ENCODE peak calls at places on chromosomes 5 and 9, in four cellular contexts. One of them, this sample, is unnamed. For H3K4me1, the result is how much of the 10 kb centered on the place peaks cover.

GRCh38 chr5:2330731-2331130 is 420.7 kb downstream of the IRX2 start:
- DNase-seq in kidney: no peak
- DNase-seq in A549: no peak
- DNase-seq in right lobe of liver: no peak
- DNase-seq in this sample: no peak

GRCh38 chr9:94443039-94443722 is 111.7 kb upstream of the PCAT7 start:
- DNase-seq in A549: no peak
- DNase-seq in kidney: no peak
- DNase-seq in right lobe of liver: no peak
- DNase-seq in this sample: no peak

GRCh38 chr9:114315723-114316363 is 7.1 kb upstream of the ORM1 start:
- DNase-seq in A549: no peak
- DNase-seq in kidney: peak
- DNase-seq in right lobe of liver: peak
- DNase-seq in this sample: no peak

GRCh38 chr5:177476531-177477233 is 3.2 kb upstream of the DBN1 start:
- DNase-seq in A549: no peak
- DNase-seq in kidney: peak
- DNase-seq in right lobe of liver: no peak
- DNase-seq in this sample: peak

GRCh38 chr9:115063058-115063850 is 54.7 kb downstream of the TNC start:
- DNase-seq in right lobe of liver: no peak
- DNase-seq in kidney: no peak
- DNase-seq in A549: no peak
- DNase-seq in this sample: no peak

GRCh38 chr9:105046907-105047651 is 119.1 kb upstream of the ABCA1 start:
- DNase-seq in A549: no peak
- DNase-seq in kidney: no peak
- DNase-seq in right lobe of liver: no peak
- DNase-seq in this sample: no peak

GRCh38 chr9:136666364-136667216 is 3.9 kb downstream of the EGFL7 start:
- DNase-seq in right lobe of liver: no peak
- DNase-seq in A549: no peak
- DNase-seq in kidney: no peak
- DNase-seq in this sample: peak

GRCh38 chr5:156471893-156472292 is 144.9 kb downstream of the SGCD start:
- DNase-seq in A549: no peak
- DNase-seq in right lobe of liver: no peak
- DNase-seq in kidney: no peak
- DNase-seq in this sample: no peak

GRCh38 chr9:113220467-113221002 is 542 bp downstream of the FKBP15 start:
- DNase-seq in A549: no peak
- DNase-seq in right lobe of liver: no peak
- DNase-seq in kidney: no peak
- DNase-seq in this sample: no peak

GRCh38 chr5:107661038-107661649 is 9.6 kb downstream of the EFNA5 start:
- DNase-seq in A549: no peak
- DNase-seq in kidney: no peak
- DNase-seq in right lobe of liver: no peak
- DNase-seq in this sample: no peak

GRCh38 chr9:114221706-114222465 is 66.5 kb downstream of the COL27A1 start:
- DNase-seq in A549: no peak
- DNase-seq in right lobe of liver: no peak
- DNase-seq in kidney: no peak
- DNase-seq in this sample: no peak

GRCh38 chr5:25094219-25094618 is 449.4 kb upstream of the CDH10 start:
- DNase-seq in right lobe of liver: no peak
- DNase-seq in kidney: no peak
- DNase-seq in A549: no peak
- DNase-seq in this sample: no peak

GRCh38 chr9:7259544-7260241 is 501.9 kb downstream of the KDM4C start:
- DNase-seq in right lobe of liver: no peak
- DNase-seq in kidney: no peak
- DNase-seq in A549: peak
- DNase-seq in this sample: no peak

GRCh38 chr9:101324245-101324804 is 60.5 kb downstream of the BAAT start:
- DNase-seq in kidney: no peak
- DNase-seq in A549: peak
- DNase-seq in right lobe of liver: no peak
- DNase-seq in this sample: no peak

GRCh38 chr5:53323943-53324642 is 156.3 kb upstream of the FST start:
- DNase-seq in right lobe of liver: no peak
- DNase-seq in kidney: no peak
- DNase-seq in A549: no peak
- DNase-seq in this sample: no peak

GRCh38 chr5:120684749-120685415 is 220.8 kb downstream of the PRR16 start:
- DNase-seq in kidney: no peak
- DNase-seq in A549: peak
- DNase-seq in right lobe of liver: no peak
- DNase-seq in this sample: no peak

GRCh38 chr9:6272229-6272597 is 56.0 kb upstream of the TPD52L3 start:
- DNase-seq in kidney: no peak
- DNase-seq in A549: peak
- DNase-seq in right lobe of liver: no peak
- DNase-seq in this sample: no peak

GRCh38 chr5:156706631-156707030 is 143.5 kb upstream of the PPP1R2B start:
- DNase-seq in right lobe of liver: no peak
- DNase-seq in kidney: no peak
- DNase-seq in A549: no peak
- DNase-seq in this sample: no peak

GRCh38 chr9:112437406-112437805 is 49.2 kb upstream of the KIAA1958 start:
- DNase-seq in right lobe of liver: no peak
- DNase-seq in kidney: no peak
- DNase-seq in A549: no peak
- DNase-seq in this sample: no peak

GRCh38 chr9:38037981-38038306 is 31.1 kb downstream of the SHB start:
- DNase-seq in A549: no peak
- DNase-seq in kidney: peak
- DNase-seq in right lobe of liver: no peak
- DNase-seq in this sample: no peak

GRCh38 chr9:106920701-106921283 is 57.8 kb downstream of the ZNF462 start:
- DNase-seq in kidney: no peak
- DNase-seq in right lobe of liver: no peak
- DNase-seq in A549: no peak
- DNase-seq in this sample: peak

GRCh38 chr5:150612905-150613670 is 27.4 kb upstream of the SYNPO start:
- DNase-seq in kidney: no peak
- DNase-seq in right lobe of liver: no peak
- DNase-seq in A549: no peak
- DNase-seq in this sample: peak

GRCh38 chr5:150616024-150616470 is 24.4 kb upstream of the SYNPO start:
- DNase-seq in A549: no peak
- DNase-seq in kidney: no peak
- DNase-seq in right lobe of liver: peak
- DNase-seq in this sample: peak

GRCh38 chr5:150615141-150615699 is 25.2 kb upstream of the SYNPO start:
- DNase-seq in right lobe of liver: peak
- DNase-seq in kidney: no peak
- DNase-seq in A549: no peak
- DNase-seq in this sample: peak

GRCh38 chr5:150613991-150614650 is 26.3 kb upstream of the SYNPO start:
- DNase-seq in A549: no peak
- DNase-seq in kidney: no peak
- DNase-seq in right lobe of liver: peak
- DNase-seq in this sample: peak

DNA sequence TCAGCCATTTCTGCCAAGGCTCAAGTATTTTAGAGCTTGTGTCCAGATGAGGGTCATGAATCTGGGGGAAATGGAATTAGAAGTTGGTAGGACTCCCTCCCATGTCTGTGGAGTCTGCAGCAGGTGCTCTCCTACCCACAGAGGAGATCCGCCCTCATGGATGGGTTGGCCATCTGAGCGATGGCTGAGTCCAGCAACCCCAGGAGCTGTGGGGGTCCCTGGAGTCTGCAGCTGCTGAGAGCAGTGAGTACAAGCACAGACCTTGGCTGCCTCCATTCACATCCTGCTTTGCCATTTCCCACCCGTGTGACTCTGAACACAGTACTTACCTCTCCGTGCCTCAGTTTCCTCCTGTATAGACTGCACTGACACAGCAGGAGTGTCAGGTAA is 25.8 kb upstream of the SYNPO start:
- DNase-seq in A549: no peak
- DNase-seq in kidney: no peak
- DNase-seq in right lobe of liver: no peak
- DNase-seq in this sample: no peak
- H3K4me1 ChIP-seq in A549: under half
- H3K4me1 ChIP-seq in kidney: under half
- H3K4me1 ChIP-seq in right lobe of liver: half or more
- H3K4me1 ChIP-seq in this sample: half or more

GRCh38 chr5:100779669-100780375 is 123.3 kb downstream of the ST8SIA4 start:
- DNase-seq in A549: no peak
- DNase-seq in kidney: no peak
- DNase-seq in right lobe of liver: no peak
- DNase-seq in this sample: no peak
- H3K4me3 ChIP-seq in A549: no peak
- H3K4me3 ChIP-seq in kidney: no peak
- H3K4me3 ChIP-seq in right lobe of liver: no peak
- H3K4me3 ChIP-seq in this sample: no peak

GRCh38 chr9:108139900-108140299 is 650.3 kb upstream of the KLF4 start:
- DNase-seq in A549: no peak
- DNase-seq in right lobe of liver: no peak
- DNase-seq in kidney: no peak
- DNase-seq in this sample: no peak
- H3K27ac ChIP-seq in A549: no peak
- H3K27ac ChIP-seq in right lobe of liver: no peak
- H3K27ac ChIP-seq in kidney: no peak
- H3K27ac ChIP-seq in this sample: no peak

GRCh38 chr5:72855821-72856220 is 39.4 kb downstream of the TNPO1 start:
- DNase-seq in kidney: no peak
- DNase-seq in right lobe of liver: no peak
- DNase-seq in A549: no peak
- DNase-seq in this sample: no peak
- H3K4me1 ChIP-seq in kidney: under half
- H3K4me1 ChIP-seq in right lobe of liver: under half
- H3K4me1 ChIP-seq in A549: half or more
- H3K4me1 ChIP-seq in this sample: under half

GRCh38 chr9:4212661-4213060 is 87.2 kb downstream of the GLIS3 start:
- DNase-seq in A549: no peak
- DNase-seq in kidney: no peak
- DNase-seq in right lobe of liver: no peak
- DNase-seq in this sample: no peak

GRCh38 chr9:4220361-4220760 is 79.5 kb downstream of the GLIS3 start:
- DNase-seq in kidney: no peak
- DNase-seq in A549: no peak
- DNase-seq in right lobe of liver: no peak
- DNase-seq in this sample: no peak

GRCh38 chr9:4211022-4211421 is 88.8 kb downstream of the GLIS3 start:
- DNase-seq in kidney: no peak
- DNase-seq in right lobe of liver: no peak
- DNase-seq in A549: no peak
- DNase-seq in this sample: no peak

GRCh38 chr9:4211806-4212205 is 88.1 kb downstream of the GLIS3 start:
- DNase-seq in kidney: no peak
- DNase-seq in right lobe of liver: no peak
- DNase-seq in A549: no peak
- DNase-seq in this sample: no peak

GRCh38 chr9:4214506-4214905 is 85.4 kb downstream of the GLIS3 start:
- DNase-seq in kidney: no peak
- DNase-seq in A549: no peak
- DNase-seq in right lobe of liver: no peak
- DNase-seq in this sample: no peak
- H3K4me3 ChIP-seq in kidney: no peak
- H3K4me3 ChIP-seq in A549: no peak
- H3K4me3 ChIP-seq in right lobe of liver: no peak
- H3K4me3 ChIP-seq in this sample: no peak

GRCh38 chr9:99103505-99103904 is 1.4 kb upstream of the TGFBR1 start:
- DNase-seq in right lobe of liver: no peak
- DNase-seq in A549: peak
- DNase-seq in kidney: no peak
- DNase-seq in this sample: no peak

GRCh38 chr9:99104459-99105151 is at the start of gene TGFBR1:
- DNase-seq in A549: peak
- DNase-seq in kidney: peak
- DNase-seq in right lobe of liver: peak
- DNase-seq in this sample: peak

GRCh38 chr9:99106044-99106375 is 1.1 kb downstream of the TGFBR1 start:
- DNase-seq in right lobe of liver: no peak
- DNase-seq in A549: no peak
- DNase-seq in kidney: no peak
- DNase-seq in this sample: no peak

GRCh38 chr9:99103909-99104458 is 929 bp upstream of the TGFBR1 start:
- DNase-seq in kidney: no peak
- DNase-seq in A549: peak
- DNase-seq in right lobe of liver: no peak
- DNase-seq in this sample: peak

GRCh38 chr9:99105152-99106043 is 485 bp downstream of the TGFBR1 start:
- DNase-seq in right lobe of liver: peak
- DNase-seq in A549: peak
- DNase-seq in kidney: peak
- DNase-seq in this sample: peak
- H3K27ac ChIP-seq in right lobe of liver: peak
- H3K27ac ChIP-seq in A549: peak
- H3K27ac ChIP-seq in kidney: peak
- H3K27ac ChIP-seq in this sample: peak

DNA sequence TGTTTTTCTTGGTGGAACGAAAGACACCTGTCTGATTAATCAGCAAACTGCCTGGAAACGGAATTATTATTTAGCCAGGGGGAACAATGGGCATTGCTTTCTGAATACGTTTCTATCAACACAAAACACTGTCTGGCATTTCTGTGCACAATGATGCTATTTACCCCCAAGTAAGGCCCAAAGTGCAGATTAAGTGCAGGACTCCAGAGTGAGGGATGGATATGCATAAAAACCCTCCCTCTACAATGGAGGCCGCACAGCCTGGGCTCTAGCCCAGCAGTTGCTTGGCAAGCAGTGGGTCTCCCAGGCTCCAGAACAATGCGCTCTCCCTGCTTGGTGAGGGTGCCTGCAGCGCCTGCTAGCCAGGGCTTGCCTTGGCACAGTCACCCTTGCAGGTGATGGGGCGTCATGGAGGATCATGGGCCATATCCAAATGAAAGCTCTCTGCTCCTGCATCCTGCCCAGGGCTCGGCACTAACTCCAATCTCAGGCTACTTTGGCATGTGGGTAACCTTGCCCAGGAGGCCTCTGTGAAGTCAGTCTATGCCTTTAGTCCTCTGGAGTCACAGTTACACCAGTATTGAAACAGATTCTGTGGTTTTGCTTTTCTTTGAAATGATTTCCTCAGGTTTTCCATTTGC is 11.5 kb upstream of the SPATA24 start:
- DNase-seq in A549: no peak
- DNase-seq in right lobe of liver: no peak
- DNase-seq in kidney: no peak
- DNase-seq in this sample: peak
- H3K4me1 ChIP-seq in A549: under half
- H3K4me1 ChIP-seq in right lobe of liver: under half
- H3K4me1 ChIP-seq in kidney: under half
- H3K4me1 ChIP-seq in this sample: under half